ENCODE peak calls at places on chromosomes 11 and 22, in four cellular contexts. A, S, C and M are unnamed samples.

GRCh38 chr11:60795291-60795690 is 10.2 kb downstream of the MS4A10 start:
- DNase-seq in A (no peak), S (no peak), C (no peak), M (no peak)

GRCh38 chr22:38959574-38959973 is 2.2 kb downstream of the APOBEC3A start:
- DNase-seq in A (no peak), S (no peak), C (no peak), M (no peak)

GRCh38 chr11:8138526-8138925 is 30.3 kb downstream of the RIC3 start:
- DNase-seq in A (no peak), S (no peak), C (no peak), M (no peak)

GRCh38 chr11:102390667-102391449 is 43.8 kb downstream of the BIRC2 start:
- DNase-seq in A (peak), S (peak), C (peak), M (peak)

GRCh38 chr11:118924591-118925585 is 838 bp downstream of the BCL9L start:
- DNase-seq in A (peak), S (no peak), C (peak), M (peak)

GRCh38 chr22:37161442-37161841 is 11.7 kb upstream of the IL2RB start:
- DNase-seq in A (peak), S (peak), C (peak), M (no peak)

GRCh38 chr11:77959434-77959833 is 35.0 kb downstream of the INTS4 start:
- DNase-seq in A (no peak), S (no peak), C (no peak), M (no peak)

GRCh38 chr22:45510376-45511232 is 7.9 kb downstream of the FBLN1 start:
- DNase-seq in A (no peak), S (no peak), C (no peak), M (no peak)

GRCh38 chr11:19279455-19279854 is 38.7 kb upstream of the E2F8 start:
- DNase-seq in A (no peak), S (no peak), C (peak), M (peak)

GRCh38 chr11:72925656-72926055 is 111.4 kb downstream of the ATG16L2 start:
- DNase-seq in A (no peak), S (no peak), C (no peak), M (no peak)

GRCh38 chr11:103851166-103851651 is 185.2 kb upstream of the DDI1 start:
- DNase-seq in A (no peak), S (no peak), C (no peak), M (no peak)

GRCh38 chr11:12031856-12032526 is 23.6 kb upstream of the DKK3 start:
- DNase-seq in A (no peak), S (no peak), C (no peak), M (no peak)

GRCh38 chr22:46515208-46516111 is 22.0 kb downstream of the CELSR1 start:
- DNase-seq in A (no peak), S (no peak), C (no peak), M (no peak)

GRCh38 chr22:30730351-30730750 is 35.7 kb downstream of the OSBP2 start:
- DNase-seq in A (no peak), S (no peak), C (no peak), M (no peak)

GRCh38 chr11:64804346-64805210 is 1.6 kb upstream of the MAP4K2 start:
- DNase-seq in A (no peak), S (no peak), C (no peak), M (peak)

GRCh38 chr22:26796785-26797184 is 139.4 kb downstream of the MIAT start:
- DNase-seq in A (no peak), S (no peak), C (no peak), M (no peak)

GRCh38 chr11:35011944-35012343 is 95.5 kb downstream of the PDHX start:
- DNase-seq in A (no peak), S (no peak), C (no peak), M (no peak)

GRCh38 chr22:35870517-35871275 is 153.0 kb downstream of the APOL5 start:
- DNase-seq in A (no peak), S (no peak), C (no peak), M (no peak)

GRCh38 chr11:39461065-39461464 is 1998.4 kb downstream of the LRRC4C start:
- DNase-seq in A (no peak), S (no peak), C (no peak), M (no peak)

GRCh38 chr11:16820324-16821092 is 82.1 kb downstream of the C11orf58 start:
- DNase-seq in A (peak), S (peak), C (peak), M (peak)

GRCh38 chr11:12460441-12460840 is 83.1 kb downstream of the PARVA start:
- DNase-seq in A (no peak), S (peak), C (no peak), M (no peak)

GRCh38 chr22:35043251-35043931 is 22.6 kb upstream of the ISX start:
- DNase-seq in A (no peak), S (no peak), C (peak), M (peak)

GRCh38 chr11:73995247-73995646 is 12.6 kb upstream of the UCP2 start:
- DNase-seq in A (no peak), S (no peak), C (no peak), M (no peak)

GRCh38 chr11:104151404-104152204 is 12.3 kb downstream of the PDGFD start:
- DNase-seq in A (no peak), S (no peak), C (no peak), M (no peak)

GRCh38 chr11:69170704-69171103 is 15.0 kb downstream of the SMIM38 start:
- DNase-seq in A (no peak), S (no peak), C (no peak), M (no peak)

GRCh38 chr11:10298342-10298741 is 4.3 kb upstream of the SBF2 start:
- DNase-seq in A (no peak), S (peak), C (no peak), M (no peak)

GRCh38 chr11:34536056-34536455 is 22.5 kb upstream of the ELF5 start:
- DNase-seq in A (no peak), S (no peak), C (no peak), M (no peak)

GRCh38 chr11:120385110-120385509 is 48.9 kb downstream of the ARHGEF12 start:
- DNase-seq in A (peak), S (no peak), C (peak), M (no peak)

GRCh38 chr11:69013009-69013951 is at the start of gene MRGPRF:
- DNase-seq in A (no peak), S (no peak), C (no peak), M (peak)

GRCh38 chr11:77200869-77201268 is 72.8 kb downstream of the MYO7A start:
- DNase-seq in A (no peak), S (no peak), C (no peak), M (no peak)

DNA sequence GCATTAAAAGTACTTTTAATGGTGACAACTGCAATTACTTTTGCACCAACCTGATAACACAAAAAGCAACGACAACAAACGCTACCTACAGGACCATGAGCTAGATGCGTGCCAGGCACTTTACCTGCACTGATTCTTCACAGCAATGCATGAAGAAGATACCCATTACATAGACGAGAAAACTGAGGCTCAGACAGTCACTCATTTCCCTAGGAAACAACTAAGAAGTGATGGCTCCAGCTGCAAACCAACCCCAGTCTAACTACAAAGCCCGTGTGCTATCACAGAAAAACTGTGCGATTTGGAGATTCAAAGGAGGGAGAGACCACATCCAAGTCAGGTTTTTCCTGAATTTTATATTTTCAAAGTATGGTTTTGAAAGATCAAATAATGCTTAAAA is 80.1 kb upstream of the TP53I11 start:
- DNase-seq in A (no peak), S (no peak), C (no peak), M (no peak)
- TF ChIP-seq ELF4 in A (no peak), S (no peak), C (no peak), M (no peak)

DNA sequence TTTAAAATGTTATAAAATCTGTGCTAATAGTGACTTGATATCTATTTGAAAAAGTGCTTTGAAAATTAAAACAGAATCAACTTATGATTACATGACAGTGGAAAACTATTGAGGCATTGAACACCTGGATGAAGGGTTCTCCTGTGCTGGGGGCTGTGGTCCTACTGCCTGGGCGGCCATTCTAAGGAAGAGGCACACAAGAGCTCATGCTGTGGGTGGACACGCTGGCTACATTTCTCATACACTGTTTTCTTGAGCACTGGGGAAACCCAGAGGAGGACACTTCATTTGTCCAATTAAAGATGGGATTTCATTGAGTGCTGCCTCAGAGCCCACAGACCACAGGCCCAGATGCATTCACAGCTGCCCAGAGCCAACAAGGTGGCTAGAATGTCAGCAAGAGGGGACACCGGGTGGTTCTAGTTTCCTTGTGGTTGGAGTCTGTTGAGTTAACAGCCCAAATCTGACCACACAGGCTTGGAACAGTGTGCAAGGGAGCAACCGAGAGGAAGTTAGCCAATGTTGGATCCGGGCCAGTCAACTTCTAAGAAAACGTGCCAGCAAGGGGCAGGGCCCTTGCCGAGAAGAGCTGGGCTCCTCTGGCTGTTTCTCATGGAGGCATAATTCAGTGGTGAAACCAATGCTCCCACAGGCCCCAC is 35.1 kb upstream of the SORL1 start:
- DNase-seq in A (no peak), S (no peak), C (no peak), M (no peak)
- TF ChIP-seq ELF4 in A (no peak), S (no peak), C (no peak), M (no peak)

GRCh38 chr22:50548046-50548912 is 2.6 kb downstream of the KLHDC7B start:
- DNase-seq in A (no peak), S (no peak), C (no peak), M (no peak)
- TF ChIP-seq ELF4 in A (no peak), S (no peak), C (no peak), M (no peak)

GRCh38 chr22:19767427-19768380 is 7.1 kb downstream of the TBX1 start:
- DNase-seq in A (no peak), S (peak), C (no peak), M (peak)
- TF ChIP-seq ELF4 in A (no peak), S (no peak), C (no peak), M (no peak)

DNA sequence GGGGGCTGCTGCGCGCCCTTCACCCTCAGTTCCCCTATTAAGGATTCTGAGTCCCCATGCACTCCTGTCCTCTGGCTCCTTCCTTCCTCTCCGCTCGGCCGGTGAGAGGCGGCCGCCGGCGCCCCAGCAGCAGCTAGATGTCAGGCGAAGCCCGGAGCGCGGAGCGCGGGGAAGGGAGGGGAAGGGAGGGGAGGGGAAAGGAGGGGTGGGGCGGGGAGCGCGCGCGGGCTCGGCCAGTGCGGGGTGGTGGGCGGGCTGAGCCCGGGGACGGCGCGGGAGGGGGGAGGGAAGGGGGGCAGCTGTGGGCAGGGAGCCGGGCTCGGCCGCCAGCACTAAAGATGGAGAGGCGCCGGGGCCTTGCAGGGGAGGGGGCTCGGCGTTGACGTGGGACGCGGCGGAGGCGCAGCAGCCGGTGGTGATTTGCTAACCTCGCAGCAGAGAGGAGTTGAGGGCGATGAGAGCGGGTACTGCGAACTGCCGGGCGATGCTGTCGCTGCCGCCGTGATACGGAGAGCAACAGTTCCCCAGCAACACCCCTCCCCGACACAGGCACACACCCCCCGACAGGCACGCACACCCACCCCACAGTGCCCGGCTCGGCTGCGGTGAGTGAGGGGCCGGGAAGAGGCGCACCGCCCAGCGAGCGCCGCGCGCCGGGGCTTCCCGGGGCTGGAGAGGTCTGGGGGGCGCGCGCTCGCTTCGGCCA is at the start of gene ZBTB16:
- DNase-seq in A (peak), S (no peak), C (peak), M (peak)
- TF ChIP-seq ELF4 in A (no peak), S (no peak), C (no peak), M (no peak)

GRCh38 chr11:66548041-66548440 is 1.3 kb downstream of the ACTN3 start:
- DNase-seq in A (no peak), S (no peak), C (no peak), M (no peak)
- TF ChIP-seq ELF4 in A (no peak), S (no peak), C (no peak), M (no peak)

DNA sequence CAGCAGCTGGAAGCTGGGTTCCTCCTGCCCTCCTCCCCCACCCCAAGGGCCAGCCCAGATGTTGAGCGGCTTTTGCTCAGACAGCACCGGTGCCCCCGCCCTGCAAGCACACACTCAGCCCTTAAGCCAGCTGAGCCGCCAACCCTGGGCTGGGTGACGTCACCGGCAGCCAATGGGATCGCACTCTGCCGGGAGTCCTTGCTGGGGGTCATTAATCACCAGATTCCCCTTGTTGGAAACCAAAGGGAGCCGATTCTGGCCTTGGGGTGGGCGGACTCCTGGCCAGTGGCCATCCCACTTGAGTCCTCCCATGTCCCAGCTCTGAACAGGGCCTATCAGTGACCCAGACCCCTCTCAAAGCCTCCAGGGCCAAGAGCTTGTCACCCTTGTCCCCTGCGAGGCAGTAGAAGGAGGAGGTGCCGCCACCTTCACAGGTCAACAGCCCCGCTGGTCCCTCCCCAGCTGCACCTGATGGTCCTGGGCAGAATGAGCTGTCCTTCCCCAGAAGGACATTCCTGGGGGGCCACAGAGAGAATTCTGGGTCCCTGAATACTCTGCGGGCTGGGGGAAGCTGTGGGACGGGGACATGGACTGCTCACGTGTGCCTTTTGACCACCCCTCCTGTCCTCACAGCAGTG is 7.4 kb downstream of the DUSP8 start:
- DNase-seq in A (peak), S (no peak), C (peak), M (peak)
- TF ChIP-seq ELF4 in A (no peak), S (no peak), C (no peak), M (no peak)